ENCODE peak calls at places on chromosomes 16 and 17, in ten cellular contexts. P, G, I, O, A, N, B, V, Z and M are unnamed samples.

GRCh38 chr17:72077326-72077960 is 43.4 kb upstream of the SOX9 start:
- DNase-seq in P (no peak), I (no peak), G (peak), V (no peak), O (no peak), N (no peak), B (no peak), Z (no peak), A (no peak), M (no peak)

GRCh38 chr17:69907081-69907847 is 167.8 kb upstream of the KCNJ16 start:
- DNase-seq in Z (no peak), G (no peak), I (no peak), N (no peak), A (no peak), B (no peak), P (no peak), V (no peak), O (no peak), M (no peak)

GRCh38 chr17:66273391-66273722 is 29.1 kb upstream of the PRKCA start:
- DNase-seq in O (no peak), P (no peak), Z (no peak), V (no peak), A (no peak), I (no peak), B (no peak), N (no peak), G (no peak), M (no peak)

GRCh38 chr16:22743401-22743800 is 70.6 kb upstream of the HS3ST2 start:
- DNase-seq in P (no peak), B (no peak), N (no peak), Z (no peak), O (no peak), I (no peak), A (no peak), G (no peak), V (no peak), M (no peak)

GRCh38 chr16:86563489-86564345 is 2.9 kb upstream of the FOXC2 start:
- DNase-seq in G (peak), Z (peak), B (peak), O (peak), I (peak), N (peak), A (peak), P (peak), V (peak), M (peak)

GRCh38 chr16:57736419-57737281 is 1.1 kb downstream of the KATNB1 start:
- DNase-seq in P (no peak), N (no peak), V (peak), O (no peak), Z (no peak), A (no peak), B (peak), I (peak), G (peak), M (peak)

GRCh38 chr17:57665128-57665527 is 80.0 kb downstream of the CCDC182 start:
- DNase-seq in N (no peak), G (no peak), I (no peak), Z (peak), A (no peak), P (no peak), V (no peak), O (no peak), B (peak), M (no peak)

GRCh38 chr16:2964416-2965223 is 545 bp downstream of the KREMEN2 start:
- DNase-seq in P (no peak), Z (peak), A (no peak), G (no peak), N (peak), V (peak), B (peak), O (no peak), I (peak), M (peak)

GRCh38 chr16:676565-677297 is 1.3 kb downstream of the RHBDL1 start:
- DNase-seq in G (no peak), I (no peak), O (no peak), P (no peak), Z (no peak), B (no peak), A (peak), N (no peak), V (no peak), M (no peak)

GRCh38 chr16:68376590-68376989 is 65.8 kb downstream of the PRMT7 start:
- DNase-seq in Z (no peak), A (no peak), V (no peak), P (peak), B (no peak), N (no peak), G (no peak), O (no peak), I (no peak), M (no peak)

GRCh38 chr16:29023279-29024278 is 38.7 kb downstream of the LAT start:
- DNase-seq in I (no peak), N (no peak), A (no peak), G (peak), B (no peak), Z (no peak), V (no peak), P (no peak), O (no peak), M (no peak)

GRCh38 chr16:67663151-67663876 is 2.6 kb downstream of the PARD6A start:
- DNase-seq in N (peak), O (no peak), A (no peak), V (peak), B (no peak), Z (peak), P (no peak), G (no peak), I (peak), M (peak)

GRCh38 chr17:77882481-77883212 is 75.9 kb upstream of the TNRC6C start:
- DNase-seq in O (no peak), B (peak), A (peak), Z (no peak), V (peak), N (no peak), I (peak), P (peak), G (peak), M (no peak)

GRCh38 chr17:50621562-50621961 is 13.1 kb upstream of the ABCC3 start:
- DNase-seq in I (no peak), G (peak), N (no peak), V (no peak), O (no peak), A (no peak), P (no peak), Z (no peak), B (peak), M (peak)

GRCh38 chr16:83992624-83993023 is 24.6 kb downstream of the NECAB2 start:
- DNase-seq in A (peak), G (peak), Z (no peak), V (no peak), B (peak), I (peak), N (no peak), P (peak), O (peak), M (no peak)

GRCh38 chr17:48123776-48124388 is 16.3 kb downstream of the SNX11 start:
- DNase-seq in V (no peak), P (no peak), G (no peak), B (no peak), Z (no peak), A (no peak), I (no peak), N (no peak), O (no peak), M (no peak)

GRCh38 chr17:38342886-38343607 is 709 bp downstream of the GPR179 start:
- DNase-seq in I (no peak), A (no peak), B (no peak), N (no peak), P (no peak), Z (no peak), G (no peak), V (no peak), O (no peak), M (no peak)

GRCh38 chr17:33239702-33240101 is 53.4 kb downstream of the ASIC2 start:
- DNase-seq in O (no peak), Z (no peak), V (no peak), N (no peak), A (no peak), G (no peak), I (no peak), B (no peak), P (no peak), M (no peak)

GRCh38 chr17:62760059-62760887 is 47.8 kb downstream of the MARCHF10 start:
- DNase-seq in G (peak), I (no peak), V (no peak), A (no peak), O (no peak), B (no peak), Z (no peak), P (no peak), N (no peak), M (no peak)

GRCh38 chr17:82299452-82299851 is 18.0 kb downstream of the CD7 start:
- DNase-seq in O (no peak), N (peak), G (no peak), B (no peak), V (no peak), Z (no peak), A (no peak), P (no peak), I (no peak), M (no peak)

GRCh38 chr17:50934672-50935200 is 68.6 kb upstream of the TOB1 start:
- DNase-seq in B (no peak), V (no peak), I (peak), N (no peak), A (no peak), O (no peak), P (no peak), G (no peak), Z (no peak), M (peak)

GRCh38 chr16:49608801-49609200 is 235.2 kb downstream of the C16orf78 start:
- DNase-seq in B (peak), Z (peak), V (peak), G (peak), I (no peak), P (no peak), N (no peak), A (no peak), O (no peak), M (peak)

GRCh38 chr16:84499638-84500037 is 4.8 kb downstream of the MEAK7 start:
- DNase-seq in I (no peak), V (no peak), Z (no peak), N (no peak), O (no peak), P (no peak), G (no peak), A (no peak), B (no peak), M (no peak)

GRCh38 chr16:85192736-85193493 is 80.6 kb upstream of the CIBAR2 start:
- DNase-seq in P (no peak), B (no peak), O (no peak), Z (no peak), A (no peak), G (peak), V (no peak), N (no peak), I (no peak), M (no peak)

GRCh38 chr16:89256651-89257254 is 39.2 kb downstream of the ZNF778 start:
- DNase-seq in I (peak), N (no peak), B (no peak), G (peak), A (no peak), Z (peak), O (no peak), P (no peak), V (no peak), M (peak)

GRCh38 chr16:68991075-68991474 is 114.4 kb upstream of the HAS3 start:
- DNase-seq in A (no peak), N (no peak), I (no peak), G (no peak), O (no peak), P (no peak), V (no peak), B (no peak), Z (no peak), M (no peak)

GRCh38 chr17:4534928-4535666 is 20.1 kb downstream of the MYBBP1A start:
- DNase-seq in A (no peak), I (no peak), B (no peak), Z (no peak), V (no peak), P (no peak), N (no peak), O (no peak), G (no peak), M (no peak)

GRCh38 chr16:1815461-1815860 is 11.2 kb downstream of the HAGH start:
- DNase-seq in A (no peak), N (no peak), Z (no peak), B (no peak), I (no peak), G (no peak), V (no peak), P (no peak), O (no peak), M (no peak)

GRCh38 chr17:36722121-36722902 is 120.9 kb downstream of the MRM1 start:
- DNase-seq in B (peak), O (no peak), N (no peak), V (no peak), Z (peak), G (peak), A (no peak), P (peak), I (peak), M (peak)

GRCh38 chr16:88856828-88857727 is at the start of the genes GALNS and TRAPPC2L:
- DNase-seq in P (peak), I (peak), V (peak), G (peak), B (peak), A (peak), Z (peak), O (peak), N (peak), M (peak)

GRCh38 chr17:15882058-15882720 is 62.7 kb upstream of the ADORA2B start:
- DNase-seq in B (no peak), P (no peak), N (no peak), A (no peak), I (no peak), V (no peak), O (no peak), G (no peak), Z (no peak), M (no peak)
- TF ChIP-seq POLR2A in B (no peak), P (no peak), N (no peak), A (no peak), I (no peak), V (no peak), O (no peak), G (no peak), Z (no peak), M (no peak)

DNA sequence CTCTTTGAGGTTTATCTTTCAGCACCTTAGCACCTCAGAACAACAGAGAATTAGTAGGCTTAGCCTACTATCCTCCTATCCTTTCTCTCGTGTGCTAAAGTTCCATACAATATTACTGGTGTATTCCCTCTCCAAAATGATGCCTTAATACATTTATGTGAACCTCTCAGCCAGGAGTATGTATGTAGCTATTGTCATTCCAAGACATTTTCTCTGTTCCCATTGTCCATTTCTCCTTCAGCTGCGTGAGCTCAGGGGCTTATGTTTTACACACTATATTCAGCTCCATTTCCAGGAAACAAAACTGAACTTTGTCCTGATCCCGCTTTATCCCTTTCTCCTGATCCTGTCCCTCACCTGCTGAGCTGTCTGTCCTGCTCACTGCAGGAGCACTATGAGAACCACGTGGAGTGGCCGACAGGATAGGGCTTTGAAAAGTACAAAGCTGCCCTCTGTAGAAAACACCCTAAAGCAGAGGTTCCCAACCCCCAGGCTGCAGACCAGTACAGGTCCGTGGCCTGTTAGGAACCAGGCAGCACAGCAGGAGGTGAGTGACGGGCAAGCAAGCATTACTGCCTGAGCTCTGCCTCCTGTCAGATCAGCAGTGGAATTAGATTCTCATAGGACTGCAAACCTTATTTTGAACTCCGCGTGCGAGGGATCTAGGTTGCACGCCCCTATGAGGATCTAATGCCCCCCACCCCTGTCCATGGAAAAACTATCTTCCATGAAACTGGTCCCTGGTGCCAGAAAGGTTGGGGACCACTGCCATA is 55.7 kb downstream of the CENPV start:
- DNase-seq in G (no peak), V (no peak), B (no peak), Z (peak), I (peak), O (no peak), P (no peak), A (no peak), N (no peak), M (no peak)
- TF ChIP-seq POLR2A in G (no peak), V (no peak), B (no peak), Z (no peak), I (no peak), O (no peak), P (no peak), A (no peak), N (no peak), M (no peak)

DNA sequence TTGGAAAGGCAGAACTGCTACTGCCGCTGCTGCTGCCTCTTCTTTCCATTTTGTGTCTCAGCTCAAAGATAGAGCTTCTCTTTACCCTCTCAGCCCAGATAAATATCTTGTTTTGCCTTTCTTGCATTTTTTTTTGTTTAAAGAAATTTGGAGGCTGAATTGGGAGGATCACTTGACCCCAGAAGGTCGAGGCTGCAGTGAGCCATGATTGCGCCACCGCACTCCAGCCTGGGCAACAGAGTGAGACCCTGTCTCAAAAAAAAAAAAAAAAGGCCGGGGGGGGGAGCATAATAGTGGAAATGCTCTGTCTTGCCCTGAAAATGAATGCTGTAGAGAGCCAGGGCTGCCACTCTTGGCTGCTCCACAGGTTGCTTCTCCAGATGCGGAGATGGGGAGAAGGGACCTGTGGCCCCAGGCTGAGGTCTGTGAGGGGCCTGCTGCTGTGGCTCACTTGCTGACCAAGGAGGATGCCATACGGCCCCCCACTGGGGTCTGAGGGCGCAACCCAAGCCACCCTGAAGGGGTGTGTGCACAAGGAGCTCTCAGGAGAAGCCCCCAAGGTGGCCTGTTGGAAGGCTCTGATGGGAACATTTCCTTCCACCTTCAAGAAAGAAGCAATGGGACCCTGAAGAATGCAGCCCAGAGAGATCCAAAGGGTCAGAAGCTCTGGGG is 21.5 kb upstream of the G6PC1 start:
- DNase-seq in I (no peak), B (no peak), Z (no peak), N (no peak), A (no peak), P (no peak), G (no peak), V (no peak), O (no peak), M (no peak)
- TF ChIP-seq POLR2A in I (no peak), B (no peak), Z (no peak), N (no peak), A (no peak), P (no peak), G (no peak), V (no peak), O (no peak), M (no peak)

DNA sequence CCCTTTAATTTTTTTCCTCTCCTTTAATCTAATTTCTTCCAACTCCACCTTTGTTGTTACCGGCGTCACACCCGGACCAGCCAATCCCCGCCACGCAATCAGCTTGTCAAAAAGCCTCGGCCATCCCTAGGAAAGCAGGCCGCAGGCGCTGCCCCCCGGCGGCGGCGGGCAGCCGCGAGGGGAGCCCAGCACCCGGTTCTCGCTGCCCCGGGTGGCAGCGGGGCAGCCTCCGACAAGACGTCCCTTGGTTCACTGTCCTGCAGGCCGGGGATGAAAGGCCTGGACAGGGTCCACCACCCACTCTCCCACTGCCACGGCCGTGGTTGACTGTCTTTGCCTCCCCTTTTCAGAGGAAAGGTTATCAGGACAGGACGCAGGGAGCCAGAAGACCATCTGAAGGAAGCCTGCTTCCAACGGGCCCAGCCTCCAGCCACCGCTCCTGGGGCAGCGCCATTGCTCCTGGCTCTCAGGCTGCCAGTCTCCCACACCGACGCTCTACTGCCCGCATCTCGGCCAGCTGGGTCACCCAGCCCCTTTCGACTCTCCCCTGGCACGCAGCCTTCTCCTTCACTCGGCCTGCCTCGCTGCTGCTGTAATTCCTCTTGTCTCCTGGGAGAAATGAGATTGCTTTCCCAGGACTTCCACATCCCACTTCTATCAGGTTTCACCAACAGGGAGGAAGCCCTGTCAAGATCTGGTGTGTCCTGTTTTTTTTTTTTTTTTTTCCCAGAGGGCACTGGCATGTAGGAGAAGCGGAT is 2.8 kb upstream of the UBTF start:
- DNase-seq in N (peak), I (peak), P (peak), A (no peak), B (peak), Z (peak), O (peak), G (peak), V (peak), M (peak)
- TF ChIP-seq POLR2A in N (no peak), I (peak), P (peak), A (no peak), B (peak), Z (peak), O (peak), G (peak), V (peak), M (peak)

GRCh38 chr17:2343421-2343820 is 6.1 kb downstream of the SGSM2 start:
- DNase-seq in P (no peak), A (no peak), B (no peak), V (no peak), Z (no peak), N (no peak), I (peak), O (no peak), G (no peak), M (no peak)

GRCh38 chr17:2337152-2337810 is at the start of gene SGSM2:
- DNase-seq in V (peak), P (peak), G (peak), O (no peak), N (peak), B (peak), I (peak), Z (peak), A (no peak), M (peak)

GRCh38 chr17:2336215-2337151 is at the start of gene TSR1:
- DNase-seq in B (peak), G (peak), A (peak), O (peak), Z (peak), I (peak), V (peak), P (peak), N (peak), M (peak)

GRCh38 chr17:2335726-2336214 is 487 bp downstream of the TSR1 start:
- DNase-seq in I (peak), G (no peak), A (no peak), O (no peak), N (no peak), V (no peak), B (peak), Z (no peak), P (no peak), M (no peak)

GRCh38 chr17:2337811-2338657 is 733 bp downstream of the SGSM2 start:
- DNase-seq in A (peak), N (peak), I (peak), Z (peak), O (peak), V (peak), G (peak), P (peak), B (peak), M (peak)
- TF ChIP-seq POLR2A in A (no peak), N (no peak), I (peak), Z (peak), O (peak), V (no peak), G (peak), P (peak), B (no peak), M (no peak)